ENCODE peak calls at places on chromosome X, in six cellular contexts. Y, P, A, X, L and O are unnamed samples. For H3K4me1, the result is how much of the 10 kb centered on the place peaks cover.

GRCh38 chrX:148043456-148043855 is 62.3 kb downstream of the FMR1NB start:
- DNase-seq in Y (peak), P (peak), A (no peak), X (peak), L (no peak), O (no peak)

GRCh38 chrX:2539586-2539985 is 38.8 kb upstream of the DHRSX start:
- DNase-seq in Y (no peak), P (no peak), A (no peak), X (no peak), L (no peak), O (no peak)

GRCh38 chrX:24025741-24026402 is 1.1 kb downstream of the KLHL15 start:
- DNase-seq in Y (peak), P (peak), A (peak), X (peak), L (no peak), O (peak)

GRCh38 chrX:106791495-106791894 is 11.0 kb upstream of the TBC1D8B start:
- DNase-seq in Y (no peak), P (peak), A (no peak), X (peak), L (no peak), O (no peak)

GRCh38 chrX:24245201-24245600 is 68.7 kb downstream of the SUPT20HL2 start:
- DNase-seq in Y (peak), P (peak), A (no peak), X (peak), L (peak), O (no peak)

GRCh38 chrX:14913241-14913640 is 40.0 kb downstream of the MOSPD2 start:
- DNase-seq in Y (peak), P (peak), A (no peak), X (peak), L (no peak), O (no peak)

GRCh38 chrX:39975094-39975865 is 122.5 kb downstream of the BCOR start:
- DNase-seq in Y (peak), P (no peak), A (peak), X (peak), L (no peak), O (peak)

GRCh38 chrX:108270280-108270679 is 167.9 kb downstream of the COL4A6 start:
- DNase-seq in Y (peak), P (no peak), A (no peak), X (no peak), L (no peak), O (no peak)

GRCh38 chrX:111100191-111100590 is 4.2 kb downstream of the PAK3 start:
- DNase-seq in Y (peak), P (peak), A (peak), X (peak), L (peak), O (no peak)

GRCh38 chrX:9486786-9487185 is 21.9 kb downstream of the TBL1X start:
- DNase-seq in Y (no peak), P (peak), A (no peak), X (no peak), L (no peak), O (no peak)

GRCh38 chrX:101191217-101191750 is 28.3 kb upstream of the DRP2 start:
- DNase-seq in Y (no peak), P (peak), A (no peak), X (no peak), L (no peak), O (peak)

GRCh38 chrX:78747471-78747870 is at the start of gene LPAR4:
- DNase-seq in Y (no peak), P (peak), A (no peak), X (peak), L (peak), O (no peak)

GRCh38 chrX:9352683-9353430 is 112.0 kb upstream of the TBL1X start:
- DNase-seq in Y (no peak), P (peak), A (peak), X (peak), L (no peak), O (no peak)

GRCh38 chrX:23980063-23980462 is 46.9 kb downstream of the KLHL15 start:
- DNase-seq in Y (no peak), P (no peak), A (no peak), X (no peak), L (no peak), O (no peak)

DNA sequence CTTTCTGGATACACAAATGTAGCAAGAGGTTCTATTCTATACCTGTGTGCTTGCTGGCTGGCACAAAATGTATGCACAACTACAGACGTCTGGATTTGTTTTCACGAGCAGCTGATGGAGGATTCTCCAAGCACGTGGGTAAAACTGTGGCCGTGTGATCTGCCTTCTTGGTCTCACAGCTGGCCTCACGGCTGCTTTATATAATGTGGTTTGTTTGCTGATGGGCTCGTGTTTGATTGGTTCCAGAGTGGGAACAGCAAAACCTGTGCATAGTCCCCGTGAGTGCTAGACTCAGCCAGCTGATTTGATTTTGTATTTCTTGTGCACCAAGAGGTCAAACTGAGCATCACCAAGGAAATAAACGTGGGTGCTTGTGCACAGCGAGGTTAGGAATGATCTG is 262.6 kb upstream of the RPS6KA3 start:
- DNase-seq in Y (no peak), P (no peak), A (no peak), X (no peak), L (no peak), O (no peak)
- H3K4me1 ChIP-seq in Y (under half), P (under half), A (under half), X (under half), L (under half), O (under half)

GRCh38 chrX:129000018-129000417 is 523.3 kb downstream of the SMARCA1 start:
- DNase-seq in Y (no peak), P (no peak), A (no peak), X (no peak), L (no peak), O (no peak)

GRCh38 chrX:129006491-129006890 is 516.8 kb downstream of the SMARCA1 start:
- DNase-seq in Y (no peak), P (no peak), A (no peak), X (no peak), L (no peak), O (no peak)

DNA sequence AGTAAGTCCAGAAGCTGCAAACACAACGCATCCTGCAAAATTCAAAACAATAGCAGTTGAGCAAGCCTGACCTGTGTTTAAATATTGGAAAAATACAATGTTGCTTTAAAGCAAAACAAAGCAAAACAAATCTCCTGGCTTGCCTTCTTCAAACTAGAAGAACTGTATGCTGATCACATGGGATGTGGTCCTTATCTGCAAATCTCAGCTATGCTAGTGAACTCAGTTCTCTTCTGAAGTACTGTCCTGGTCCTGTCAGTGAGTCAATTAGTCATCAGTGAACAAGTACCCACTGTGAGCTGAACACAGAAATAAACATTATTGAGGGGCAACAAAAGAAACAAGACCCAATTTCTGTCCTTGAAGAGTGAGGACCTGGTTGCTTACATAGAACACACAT is 522.5 kb downstream of the SMARCA1 start:
- DNase-seq in Y (no peak), P (no peak), A (no peak), X (no peak), L (no peak), O (no peak)
- H3K9ac ChIP-seq in Y (no peak), P (no peak), A (no peak), X (no peak), L (no peak), O (no peak)

GRCh38 chrX:12949205-12949926 is 25.5 kb upstream of the TMSB4X start:
- DNase-seq in Y (no peak), P (peak), A (no peak), X (no peak), L (no peak), O (no peak)

GRCh38 chrX:12949927-12950656 is 24.8 kb upstream of the TMSB4X start:
- DNase-seq in Y (peak), P (peak), A (peak), X (no peak), L (no peak), O (peak)

GRCh38 chrX:12951590-12951965 is 23.3 kb upstream of the TMSB4X start:
- DNase-seq in Y (no peak), P (no peak), A (no peak), X (no peak), L (no peak), O (no peak)

GRCh38 chrX:12953420-12953819 is 21.5 kb upstream of the TMSB4X start:
- DNase-seq in Y (no peak), P (no peak), A (no peak), X (no peak), L (no peak), O (no peak)

DNA sequence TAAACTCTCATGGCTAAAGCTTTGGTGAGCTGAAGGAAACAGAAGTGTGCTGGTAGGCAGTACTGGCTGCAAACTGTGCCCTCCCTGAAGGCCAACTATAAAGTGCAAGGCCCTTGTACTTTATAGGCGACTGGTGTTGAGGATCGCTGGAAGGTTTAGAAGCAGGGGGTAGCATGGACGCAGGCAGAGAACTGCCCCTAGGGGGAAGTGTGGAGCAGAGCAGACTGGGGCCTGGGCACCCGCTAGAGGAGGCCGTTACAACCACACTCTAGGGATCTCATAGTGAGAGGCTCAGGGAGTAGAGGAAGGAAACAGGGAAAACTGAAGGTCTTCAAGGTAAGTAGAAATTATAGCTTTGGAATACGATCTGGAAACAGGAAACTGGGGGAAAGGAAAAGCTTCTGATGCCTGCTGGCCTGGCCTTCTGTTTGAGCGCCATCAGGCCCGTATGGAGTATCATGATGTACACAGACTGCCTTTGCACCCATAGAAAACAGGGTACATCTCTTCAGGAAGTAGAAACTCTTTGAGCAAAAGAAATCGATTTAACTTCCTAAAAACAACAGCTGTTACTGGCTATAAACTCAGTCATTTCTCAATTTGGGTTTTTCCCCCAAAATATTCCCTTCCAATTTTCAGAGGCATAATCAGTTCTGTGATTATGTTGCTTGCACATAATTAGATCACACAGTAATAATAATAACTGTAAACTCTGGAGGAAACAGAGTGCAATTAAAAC is 23.9 kb upstream of the TMSB4X start:
- DNase-seq in Y (no peak), P (peak), A (peak), X (no peak), L (no peak), O (no peak)
- H3K4me1 ChIP-seq in Y (under half), P (under half), A (under half), X (under half), L (under half), O (under half)

GRCh38 chrX:135050603-135051002 is 1.3 kb downstream of the RTL8A start:
- DNase-seq in Y (no peak), P (no peak), A (no peak), X (no peak), L (no peak), O (no peak)
- H3K9ac ChIP-seq in Y (no peak), P (peak), A (peak), X (peak), L (no peak), O (no peak)

DNA sequence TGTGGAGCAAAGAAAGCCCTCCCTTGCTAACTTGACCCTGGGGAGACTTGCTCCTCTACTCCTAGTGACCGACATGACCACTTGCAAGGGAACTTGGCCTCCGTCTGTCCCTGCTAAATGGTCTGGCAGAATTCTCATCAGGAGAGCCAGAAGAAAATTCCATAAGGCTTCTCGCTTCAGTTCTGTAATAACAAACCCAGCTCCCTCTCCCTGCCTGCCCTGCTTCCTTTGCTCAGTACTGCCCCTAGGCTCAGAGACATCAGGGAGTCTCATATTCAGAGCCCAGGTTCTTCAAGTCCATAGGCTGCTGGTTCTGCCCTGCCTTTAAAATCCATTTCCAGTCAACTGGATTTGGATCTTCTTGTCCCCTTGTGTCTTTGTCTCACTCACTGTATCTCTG is 13.1 kb downstream of the DOCK11 start:
- DNase-seq in Y (no peak), P (no peak), A (no peak), X (no peak), L (no peak), O (no peak)
- H3K4me1 ChIP-seq in Y (under half), P (under half), A (under half), X (under half), L (under half), O (under half)

DNA sequence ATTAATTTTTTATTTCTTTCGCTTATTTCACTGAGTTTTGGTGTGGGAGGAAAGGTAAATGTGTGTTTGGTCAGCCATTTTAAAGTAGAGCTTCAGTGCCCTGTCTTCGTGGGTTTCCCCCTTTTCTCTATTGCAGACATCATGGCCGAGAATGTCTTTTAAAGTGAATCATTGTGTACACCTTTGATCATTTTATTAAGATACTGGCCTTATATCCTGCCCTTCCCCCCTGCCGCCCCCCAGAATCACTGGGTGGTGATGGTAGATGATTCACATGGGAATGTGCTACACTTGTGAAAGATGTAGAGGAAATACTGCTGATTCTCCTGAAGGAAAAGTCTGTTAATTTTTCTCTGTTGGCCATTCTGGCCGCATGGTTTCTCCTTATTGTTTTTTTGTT is 23.9 kb downstream of the CDKL5 start:
- DNase-seq in Y (no peak), P (no peak), A (no peak), X (peak), L (no peak), O (no peak)
- H3K9ac ChIP-seq in Y (no peak), P (no peak), A (no peak), X (no peak), L (no peak), O (no peak)

GRCh38 chrX:19630228-19630627 is 114.9 kb upstream of the MAP3K15 start:
- DNase-seq in Y (no peak), P (no peak), A (no peak), X (no peak), L (no peak), O (no peak)
- H3K4me1 ChIP-seq in Y (under half), P (under half), A (under half), X (under half), L (under half), O (under half)

GRCh38 chrX:66164470-66164869 is 423 bp downstream of the HEPH start:
- DNase-seq in Y (peak), P (peak), A (no peak), X (no peak), L (no peak), O (no peak)
- H3K9ac ChIP-seq in Y (no peak), P (peak), A (peak), X (no peak), L (peak), O (peak)